ENCODE peak calls at places on chromosomes 2 and 18, in nine cellular contexts. One of them, this sample, is unnamed.
A peak's percentile ranks its signal among the peaks of the same experiment; 100 is the strongest.

GRCh38 chr2:80256396-80257167 is 48.0 kb downstream of the LRRTM1 start:
- DNase-seq in erythroblast: no peak
- DNase-seq in uterus: no peak
- DNase-seq in heart left ventricle: no peak
- DNase-seq in transverse colon: no peak
- DNase-seq in body of pancreas: no peak
- DNase-seq in K562: peak; percentile 59
- DNase-seq in A549: no peak
- DNase-seq in NB4: peak; percentile 27
- DNase-seq in this sample: no peak

GRCh38 chr18:24837065-24837464 is 376.6 kb downstream of the HRH4 start:
- DNase-seq in erythroblast: no peak
- DNase-seq in uterus: no peak
- DNase-seq in heart left ventricle: no peak
- DNase-seq in transverse colon: no peak
- DNase-seq in body of pancreas: no peak
- DNase-seq in K562: no peak
- DNase-seq in A549: no peak
- DNase-seq in NB4: no peak
- DNase-seq in this sample: no peak

GRCh38 chr2:164969909-164970690 is 14.8 kb upstream of the SLC38A11 start:
- DNase-seq in erythroblast: no peak
- DNase-seq in uterus: no peak
- DNase-seq in heart left ventricle: no peak
- DNase-seq in transverse colon: no peak
- DNase-seq in body of pancreas: no peak
- DNase-seq in K562: no peak
- DNase-seq in A549: no peak
- DNase-seq in NB4: no peak
- DNase-seq in this sample: no peak

GRCh38 chr2:88396209-88396608 is 56.3 kb downstream of the FOXI3 start:
- DNase-seq in erythroblast: no peak
- DNase-seq in uterus: no peak
- DNase-seq in heart left ventricle: no peak
- DNase-seq in transverse colon: no peak
- DNase-seq in body of pancreas: no peak
- DNase-seq in K562: no peak
- DNase-seq in A549: no peak
- DNase-seq in NB4: no peak
- DNase-seq in this sample: no peak

GRCh38 chr2:12302140-12302539 is 414.6 kb upstream of the TRIB2 start:
- DNase-seq in erythroblast: no peak
- DNase-seq in uterus: no peak
- DNase-seq in heart left ventricle: no peak
- DNase-seq in transverse colon: no peak
- DNase-seq in body of pancreas: no peak
- DNase-seq in K562: no peak
- DNase-seq in A549: no peak
- DNase-seq in NB4: no peak
- DNase-seq in this sample: no peak

GRCh38 chr2:216404010-216404618 is 8.2 kb upstream of the SMARCAL1 start:
- DNase-seq in erythroblast: peak; percentile 61
- DNase-seq in uterus: no peak
- DNase-seq in heart left ventricle: no peak
- DNase-seq in transverse colon: peak; percentile 36
- DNase-seq in body of pancreas: peak; percentile 65
- DNase-seq in K562: peak; percentile 35
- DNase-seq in A549: peak; percentile 20
- DNase-seq in NB4: peak; percentile 53
- DNase-seq in this sample: peak; percentile 28

GRCh38 chr2:237403024-237403882 is 10.7 kb downstream of the COL6A3 start:
- DNase-seq in erythroblast: no peak
- DNase-seq in uterus: no peak
- DNase-seq in heart left ventricle: peak; percentile 47
- DNase-seq in transverse colon: no peak
- DNase-seq in body of pancreas: no peak
- DNase-seq in K562: no peak
- DNase-seq in A549: no peak
- DNase-seq in NB4: no peak
- DNase-seq in this sample: no peak

GRCh38 chr2:155975734-155976133 is 356.8 kb downstream of the NR4A2 start:
- DNase-seq in erythroblast: no peak
- DNase-seq in uterus: no peak
- DNase-seq in heart left ventricle: no peak
- DNase-seq in transverse colon: no peak
- DNase-seq in body of pancreas: no peak
- DNase-seq in K562: no peak
- DNase-seq in A549: no peak
- DNase-seq in NB4: no peak
- DNase-seq in this sample: no peak

GRCh38 chr18:9905401-9905922 is 8.4 kb upstream of the VAPA start:
- DNase-seq in erythroblast: no peak
- DNase-seq in uterus: no peak
- DNase-seq in heart left ventricle: no peak
- DNase-seq in transverse colon: no peak
- DNase-seq in body of pancreas: no peak
- DNase-seq in K562: no peak
- DNase-seq in A549: no peak
- DNase-seq in NB4: peak; percentile 45
- DNase-seq in this sample: no peak

GRCh38 chr2:98464772-98465310 is 20.2 kb downstream of the INPP4A start:
- DNase-seq in erythroblast: peak; percentile 52
- DNase-seq in uterus: no peak
- DNase-seq in heart left ventricle: no peak
- DNase-seq in transverse colon: peak; percentile 52
- DNase-seq in body of pancreas: no peak
- DNase-seq in K562: peak; percentile 35
- DNase-seq in A549: no peak
- DNase-seq in NB4: peak; percentile 96
- DNase-seq in this sample: peak; percentile 45
- TF ChIP-seq POLR2A in erythroblast: no peak
- TF ChIP-seq POLR2A in uterus: no peak
- TF ChIP-seq POLR2A in heart left ventricle: no peak
- TF ChIP-seq POLR2A in transverse colon: no peak
- TF ChIP-seq POLR2A in body of pancreas: no peak
- TF ChIP-seq POLR2A in K562: no peak
- TF ChIP-seq POLR2A in A549: no peak
- TF ChIP-seq POLR2A in NB4: no peak
- TF ChIP-seq POLR2A in this sample: no peak

GRCh38 chr2:32274289-32274688 is 3.4 kb upstream of the YIPF4 start:
- DNase-seq in erythroblast: no peak
- DNase-seq in uterus: no peak
- DNase-seq in heart left ventricle: no peak
- DNase-seq in transverse colon: no peak
- DNase-seq in body of pancreas: no peak
- DNase-seq in K562: no peak
- DNase-seq in A549: no peak
- DNase-seq in NB4: no peak
- DNase-seq in this sample: no peak

GRCh38 chr2:32272279-32272678 is 5.4 kb upstream of the YIPF4 start:
- DNase-seq in erythroblast: no peak
- DNase-seq in uterus: no peak
- DNase-seq in heart left ventricle: no peak
- DNase-seq in transverse colon: no peak
- DNase-seq in body of pancreas: no peak
- DNase-seq in K562: no peak
- DNase-seq in A549: no peak
- DNase-seq in NB4: no peak
- DNase-seq in this sample: no peak

GRCh38 chr2:32278476-32278853 is 761 bp downstream of the YIPF4 start:
- DNase-seq in erythroblast: no peak
- DNase-seq in uterus: no peak
- DNase-seq in heart left ventricle: no peak
- DNase-seq in transverse colon: no peak
- DNase-seq in body of pancreas: no peak
- DNase-seq in K562: no peak
- DNase-seq in A549: no peak
- DNase-seq in NB4: no peak
- DNase-seq in this sample: no peak

GRCh38 chr2:32277363-32277673 is 386 bp upstream of the YIPF4 start:
- DNase-seq in erythroblast: no peak
- DNase-seq in uterus: no peak
- DNase-seq in heart left ventricle: no peak
- DNase-seq in transverse colon: no peak
- DNase-seq in body of pancreas: no peak
- DNase-seq in K562: no peak
- DNase-seq in A549: no peak
- DNase-seq in NB4: no peak
- DNase-seq in this sample: no peak

DNA sequence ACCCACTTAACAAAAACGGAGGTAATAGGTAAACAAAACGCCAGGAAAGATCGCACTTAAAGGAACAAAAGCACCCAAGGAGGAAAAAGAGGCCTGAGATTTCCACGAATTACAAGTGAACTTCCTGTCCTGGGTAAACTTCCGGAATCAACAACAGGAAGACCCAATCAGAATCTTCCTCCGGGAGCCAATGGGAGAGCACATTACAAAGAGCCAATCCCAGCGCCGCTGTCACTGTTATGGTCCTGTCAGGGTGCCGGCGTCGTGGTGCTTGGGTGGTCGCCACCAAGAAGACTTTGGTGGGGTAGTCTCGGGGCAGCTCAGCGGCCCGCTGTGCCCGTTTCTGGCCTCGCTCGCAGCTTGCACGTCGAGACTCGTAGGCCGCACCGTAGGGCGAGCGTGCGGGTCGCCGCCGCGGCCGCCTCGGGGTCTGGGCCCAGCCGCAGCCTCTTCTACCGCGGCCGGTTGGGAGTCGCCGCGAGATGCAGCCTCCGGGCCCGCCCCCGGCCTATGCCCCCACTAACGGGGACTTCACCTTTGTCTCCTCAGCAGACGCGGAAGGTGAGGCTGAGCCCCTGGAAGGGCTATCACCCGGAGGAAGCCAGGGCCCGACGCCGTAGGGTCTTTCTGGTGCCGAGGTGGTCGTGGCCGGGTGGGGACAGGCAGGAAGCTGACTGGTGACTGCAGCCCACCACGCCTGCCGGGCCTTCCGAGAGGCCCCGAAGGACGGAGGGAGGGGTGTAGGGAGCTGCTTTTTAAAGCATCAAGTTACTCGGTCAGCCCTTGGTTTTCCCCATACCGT is at the start of gene YIPF4:
- DNase-seq in erythroblast: peak; percentile 96
- DNase-seq in uterus: peak; percentile 92
- DNase-seq in heart left ventricle: peak; percentile 85
- DNase-seq in transverse colon: peak; percentile 90
- DNase-seq in body of pancreas: peak; percentile 88
- DNase-seq in K562: peak; percentile 94
- DNase-seq in A549: peak; percentile 100
- DNase-seq in NB4: peak; percentile 95
- DNase-seq in this sample: peak; percentile 93
- TF ChIP-seq POLR2A in erythroblast: peak; percentile 85
- TF ChIP-seq POLR2A in uterus: peak; percentile 49
- TF ChIP-seq POLR2A in heart left ventricle: peak; percentile 75
- TF ChIP-seq POLR2A in transverse colon: peak; percentile 46
- TF ChIP-seq POLR2A in body of pancreas: no peak
- TF ChIP-seq POLR2A in K562: peak; percentile 81
- TF ChIP-seq POLR2A in A549: peak; percentile 52
- TF ChIP-seq POLR2A in NB4: peak; percentile 46
- TF ChIP-seq POLR2A in this sample: no peak

DNA sequence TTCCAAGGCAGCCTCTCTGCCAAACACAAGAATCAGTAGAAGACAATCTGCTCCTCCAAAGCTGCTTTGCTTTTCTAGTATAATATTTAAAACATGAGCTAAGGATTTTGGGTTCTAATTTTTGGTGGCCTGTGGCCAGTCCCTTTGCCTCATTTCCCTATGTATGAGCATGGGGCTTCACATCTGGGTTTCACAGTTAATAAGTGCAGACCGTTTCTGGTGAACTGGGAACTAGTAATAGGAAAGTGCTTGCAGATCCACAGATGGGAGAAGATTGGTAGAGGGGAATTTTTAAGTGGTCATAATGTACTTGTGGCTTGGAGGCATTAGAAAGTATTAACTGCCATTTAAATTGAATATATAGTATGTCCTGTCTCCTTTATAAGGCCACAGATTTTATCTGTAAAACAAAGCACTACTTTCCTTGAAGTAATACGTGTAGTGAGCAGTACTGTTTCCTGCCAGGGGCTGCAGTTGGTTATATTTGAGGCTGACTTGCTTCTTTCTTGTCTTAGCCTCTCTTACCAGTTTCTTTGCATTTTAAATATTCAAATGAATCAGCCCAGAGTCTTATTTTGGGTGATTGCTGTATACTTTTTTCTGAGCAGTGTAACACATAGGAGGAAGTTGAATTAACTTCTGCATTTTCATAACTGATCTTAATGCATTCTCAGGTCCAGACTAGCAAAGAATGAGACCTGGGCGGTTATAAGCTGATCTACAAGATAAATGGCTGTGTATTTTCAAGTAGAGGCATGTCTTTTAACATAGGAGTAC is 1.6 kb downstream of the ARPC2 start:
- DNase-seq in erythroblast: peak; percentile 31
- DNase-seq in uterus: no peak
- DNase-seq in heart left ventricle: no peak
- DNase-seq in transverse colon: no peak
- DNase-seq in body of pancreas: no peak
- DNase-seq in K562: no peak
- DNase-seq in A549: no peak
- DNase-seq in NB4: peak; percentile 80
- DNase-seq in this sample: no peak
- TF ChIP-seq POLR2A in erythroblast: no peak
- TF ChIP-seq POLR2A in uterus: no peak
- TF ChIP-seq POLR2A in heart left ventricle: no peak
- TF ChIP-seq POLR2A in transverse colon: no peak
- TF ChIP-seq POLR2A in body of pancreas: no peak
- TF ChIP-seq POLR2A in K562: no peak
- TF ChIP-seq POLR2A in A549: no peak
- TF ChIP-seq POLR2A in NB4: no peak
- TF ChIP-seq POLR2A in this sample: no peak

GRCh38 chr2:74505448-74506246 is 1.8 kb downstream of the PCGF1 start:
- DNase-seq in erythroblast: no peak
- DNase-seq in uterus: no peak
- DNase-seq in heart left ventricle: no peak
- DNase-seq in transverse colon: no peak
- DNase-seq in body of pancreas: no peak
- DNase-seq in K562: no peak
- DNase-seq in A549: no peak
- DNase-seq in NB4: no peak
- DNase-seq in this sample: no peak

GRCh38 chr2:74510272-74510671 is 2.8 kb upstream of the PCGF1 start:
- DNase-seq in erythroblast: no peak
- DNase-seq in uterus: no peak
- DNase-seq in heart left ventricle: no peak
- DNase-seq in transverse colon: no peak
- DNase-seq in body of pancreas: no peak
- DNase-seq in K562: no peak
- DNase-seq in A549: no peak
- DNase-seq in NB4: no peak
- DNase-seq in this sample: no peak

GRCh38 chr2:74504591-74504990 is 2.9 kb downstream of the PCGF1 start:
- DNase-seq in erythroblast: no peak
- DNase-seq in uterus: no peak
- DNase-seq in heart left ventricle: no peak
- DNase-seq in transverse colon: no peak
- DNase-seq in body of pancreas: no peak
- DNase-seq in K562: peak; percentile 34
- DNase-seq in A549: no peak
- DNase-seq in NB4: no peak
- DNase-seq in this sample: no peak

GRCh38 chr2:74507926-74508520 is 528 bp upstream of the PCGF1 start:
- DNase-seq in erythroblast: peak; percentile 70
- DNase-seq in uterus: no peak
- DNase-seq in heart left ventricle: peak; percentile 40
- DNase-seq in transverse colon: peak; percentile 55
- DNase-seq in body of pancreas: peak; percentile 35
- DNase-seq in K562: peak; percentile 68
- DNase-seq in A549: no peak
- DNase-seq in NB4: peak; percentile 34
- DNase-seq in this sample: no peak

GRCh38 chr2:74507145-74507925 is at the start of gene PCGF1:
- DNase-seq in erythroblast: peak; percentile 98
- DNase-seq in uterus: peak; percentile 99
- DNase-seq in heart left ventricle: peak; percentile 99
- DNase-seq in transverse colon: peak; percentile 100
- DNase-seq in body of pancreas: peak; percentile 100
- DNase-seq in K562: peak; percentile 99
- DNase-seq in A549: peak; percentile 97
- DNase-seq in NB4: peak; percentile 98
- DNase-seq in this sample: peak; percentile 99
- TF ChIP-seq POLR2A in erythroblast: peak; percentile 84
- TF ChIP-seq POLR2A in uterus: peak; percentile 60
- TF ChIP-seq POLR2A in heart left ventricle: peak; percentile 55
- TF ChIP-seq POLR2A in transverse colon: peak; percentile 75
- TF ChIP-seq POLR2A in body of pancreas: no peak
- TF ChIP-seq POLR2A in K562: peak; percentile 86
- TF ChIP-seq POLR2A in A549: peak; percentile 77
- TF ChIP-seq POLR2A in NB4: peak; percentile 54
- TF ChIP-seq POLR2A in this sample: no peak